ENCODE peak calls at places on chromosomes 13 and 19, in four cellular contexts. A, W, M and K are unnamed samples.

GRCh38 chr13:114155320-114155719 is 22.9 kb upstream of the RASA3 start:
- DNase-seq in W (no peak), M (no peak), A (no peak), K (no peak)

GRCh38 chr13:102693781-102694180 is 1.1 kb downstream of the METTL21C start:
- DNase-seq in A (no peak), W (no peak), M (no peak), K (no peak)

GRCh38 chr13:88908896-88909535 is 1237.8 kb downstream of the SLITRK5 start:
- DNase-seq in W (no peak), M (no peak), A (no peak), K (no peak)

GRCh38 chr13:80296638-80297037 is 44.3 kb downstream of the SPRY2 start:
- DNase-seq in W (no peak), A (no peak), M (no peak), K (no peak)

GRCh38 chr13:46593403-46593802 is 40.4 kb downstream of the LRCH1 start:
- DNase-seq in A (no peak), M (no peak), W (no peak), K (no peak)

GRCh38 chr13:75442736-75443234 is 39.2 kb downstream of the TBC1D4 start:
- DNase-seq in A (no peak), W (no peak), M (no peak), K (no peak)

GRCh38 chr13:113970810-113971470 is 2.9 kb downstream of the C13orf46 start:
- DNase-seq in W (no peak), A (no peak), M (no peak), K (no peak)

GRCh38 chr13:86476656-86477055 is 677.4 kb upstream of the SLITRK6 start:
- DNase-seq in M (no peak), A (no peak), W (no peak), K (no peak)

GRCh38 chr19:29259867-29260281 is 46.9 kb upstream of the UQCRFS1 start:
- DNase-seq in A (no peak), W (no peak), M (no peak), K (no peak)

GRCh38 chr19:10339380-10339960 is at the start of gene ICAM3:
- DNase-seq in A (peak), M (no peak), W (no peak), K (no peak)

GRCh38 chr19:53824134-53824611 is at the start of gene NLRP12:
- DNase-seq in M (no peak), W (no peak), A (no peak), K (no peak)

GRCh38 chr19:10288662-10289166 is 1.0 kb upstream of the ICAM5 start:
- DNase-seq in W (peak), A (no peak), M (peak), K (peak)

GRCh38 chr19:30136591-30136990 is 194.6 kb downstream of the URI1 start:
- DNase-seq in M (no peak), A (no peak), W (no peak), K (no peak)

GRCh38 chr13:22198001-22198400 is 527.1 kb downstream of the FGF9 start:
- DNase-seq in W (no peak), M (no peak), A (no peak), K (no peak)

GRCh38 chr13:113783966-113784644 is 25.1 kb downstream of the TMEM255B start:
- DNase-seq in W (no peak), M (no peak), A (no peak), K (no peak)

GRCh38 chr13:46720189-46720588 is 76.8 kb downstream of the ESD start:
- DNase-seq in W (no peak), A (no peak), M (no peak), K (no peak)

GRCh38 chr19:35357867-35358573 is at the start of gene FFAR3:
- DNase-seq in W (no peak), A (no peak), M (no peak), K (no peak)

GRCh38 chr13:20475927-20476691 is 49.5 kb downstream of the CRYL1 start:
- DNase-seq in W (no peak), A (peak), M (no peak), K (no peak)

GRCh38 chr19:41821003-41821735 is 23.3 kb downstream of the LYPD4 start:
- DNase-seq in M (peak), W (peak), A (peak), K (peak)

GRCh38 chr13:79423801-79424642 is 18.0 kb upstream of the RBM26 start:
- DNase-seq in W (peak), M (peak), A (no peak), K (peak)

GRCh38 chr19:5452594-5453565 is 2.3 kb upstream of the ZNRF4 start:
- DNase-seq in M (peak), A (no peak), W (peak), K (peak)

GRCh38 chr19:41816761-41817160 is 20.4 kb downstream of the CEACAM3 start:
- DNase-seq in M (no peak), W (no peak), A (no peak), K (no peak)

GRCh38 chr13:62278271-62278670 is 862.6 kb upstream of the PCDH20 start:
- DNase-seq in M (no peak), W (no peak), A (no peak), K (no peak)

GRCh38 chr13:76992548-76993001 is 694 bp downstream of the CLN5 start:
- DNase-seq in M (peak), W (peak), A (no peak), K (peak)

GRCh38 chr13:107937841-107938240 is 277.5 kb downstream of the LIG4 start:
- DNase-seq in W (no peak), A (no peak), M (no peak), K (no peak)

GRCh38 chr13:42615691-42616090 is 41.7 kb downstream of the TNFSF11 start:
- DNase-seq in W (no peak), A (no peak), M (peak), K (peak)

GRCh38 chr19:9009935-9010651 is at the start of gene MUC16:
- DNase-seq in A (no peak), M (no peak), W (no peak), K (no peak)

GRCh38 chr19:36421749-36422481 is 3.5 kb upstream of the ZFP82 start:
- DNase-seq in M (no peak), A (no peak), W (no peak), K (no peak)

GRCh38 chr13:35818577-35819165 is 312.5 kb downstream of the DCLK1 start:
- DNase-seq in A (no peak), M (peak), W (peak), K (peak)

GRCh38 chr19:24073807-24074206 is 13.2 kb upstream of the ZNF254 start:
- DNase-seq in W (no peak), M (no peak), A (no peak), K (no peak)

GRCh38 chr13:49110122-49110831 is 109.9 kb upstream of the MLNR start:
- DNase-seq in W (peak), M (peak), A (peak), K (peak)

GRCh38 chr19:53892981-53893325 is 11.0 kb downstream of the PRKCG start:
- DNase-seq in A (no peak), W (peak), M (peak), K (no peak)

GRCh38 chr19:54461201-54462071 is 2.1 kb downstream of the LENG9 start:
- DNase-seq in A (no peak), M (no peak), W (no peak), K (no peak)

GRCh38 chr19:43555185-43555770 is 20.0 kb downstream of the XRCC1 start:
- DNase-seq in A (no peak), M (peak), W (peak), K (peak)

GRCh38 chr13:42363941-42364612 is 92.1 kb downstream of the AKAP11 start:
- DNase-seq in M (no peak), W (no peak), A (no peak), K (peak)

GRCh38 chr19:2487090-2487489 is 11.2 kb downstream of the GADD45B start:
- DNase-seq in A (no peak), W (no peak), M (no peak), K (no peak)

GRCh38 chr19:2488405-2488941 is 12.5 kb downstream of the GADD45B start:
- DNase-seq in M (no peak), A (no peak), W (no peak), K (no peak)

GRCh38 chr19:2490659-2491058 is 14.7 kb downstream of the GADD45B start:
- DNase-seq in A (no peak), W (no peak), M (no peak), K (no peak)

GRCh38 chr19:2487780-2488330 is 11.9 kb downstream of the GADD45B start:
- DNase-seq in A (no peak), M (no peak), W (no peak), K (no peak)

DNA sequence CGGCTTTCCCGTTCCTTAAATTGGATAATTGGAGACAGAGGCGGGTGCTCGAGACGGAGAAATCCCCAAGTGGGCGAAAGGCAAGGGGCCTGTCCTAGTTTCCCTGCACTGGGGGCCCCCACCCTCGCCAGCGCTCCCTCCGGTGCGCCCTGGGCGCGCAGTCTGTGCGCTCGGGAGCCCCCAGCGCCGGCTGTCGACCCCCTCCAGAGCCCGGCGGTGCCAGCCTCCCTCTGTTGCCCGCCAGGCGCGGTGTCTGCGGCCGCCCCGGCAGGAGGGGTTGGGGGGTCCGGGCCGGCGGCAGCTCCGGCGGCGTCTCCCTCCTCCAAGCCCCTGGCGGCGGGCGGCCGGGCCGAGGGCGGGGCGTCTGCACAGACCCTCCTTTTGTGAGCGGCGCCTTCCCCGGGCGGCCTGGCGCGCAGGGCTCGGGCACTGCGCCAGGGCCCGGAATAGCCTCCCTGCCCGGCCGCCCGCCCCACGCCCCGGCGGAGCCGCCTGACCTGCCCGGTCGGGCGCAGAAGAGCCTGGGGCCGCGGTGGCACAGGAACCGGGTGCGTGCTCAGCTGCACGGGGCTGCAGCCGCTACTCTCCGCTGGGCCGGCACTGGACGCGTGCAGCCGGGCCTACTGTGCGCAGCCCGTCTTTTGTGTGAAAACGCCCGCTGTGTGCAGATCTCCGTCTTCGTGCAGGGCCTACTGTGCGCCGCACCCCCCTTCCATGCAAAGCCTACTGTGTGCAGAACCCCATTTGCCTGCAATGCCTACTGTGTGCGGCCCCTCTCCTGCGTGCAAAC is 13.2 kb downstream of the GADD45B start:
- DNase-seq in M (no peak), A (no peak), W (peak), K (peak)
- TF ChIP-seq CTCF in M (no peak), A (no peak), W (no peak), K (no peak)

GRCh38 chr13:101552286-101552685 is 99.8 kb downstream of the ITGBL1 start:
- DNase-seq in M (no peak), W (no peak), A (no peak), K (no peak)

GRCh38 chr13:101554420-101555125 is 102.1 kb downstream of the ITGBL1 start:
- DNase-seq in M (no peak), W (no peak), A (no peak), K (no peak)

GRCh38 chr13:101556676-101557121 is 104.2 kb downstream of the ITGBL1 start:
- DNase-seq in M (no peak), W (peak), A (no peak), K (no peak)

GRCh38 chr13:101552797-101553196 is 100.3 kb downstream of the ITGBL1 start:
- DNase-seq in M (no peak), W (no peak), A (no peak), K (no peak)
- TF ChIP-seq CHD2 in M (no peak), W (no peak), A (no peak), K (no peak)

DNA sequence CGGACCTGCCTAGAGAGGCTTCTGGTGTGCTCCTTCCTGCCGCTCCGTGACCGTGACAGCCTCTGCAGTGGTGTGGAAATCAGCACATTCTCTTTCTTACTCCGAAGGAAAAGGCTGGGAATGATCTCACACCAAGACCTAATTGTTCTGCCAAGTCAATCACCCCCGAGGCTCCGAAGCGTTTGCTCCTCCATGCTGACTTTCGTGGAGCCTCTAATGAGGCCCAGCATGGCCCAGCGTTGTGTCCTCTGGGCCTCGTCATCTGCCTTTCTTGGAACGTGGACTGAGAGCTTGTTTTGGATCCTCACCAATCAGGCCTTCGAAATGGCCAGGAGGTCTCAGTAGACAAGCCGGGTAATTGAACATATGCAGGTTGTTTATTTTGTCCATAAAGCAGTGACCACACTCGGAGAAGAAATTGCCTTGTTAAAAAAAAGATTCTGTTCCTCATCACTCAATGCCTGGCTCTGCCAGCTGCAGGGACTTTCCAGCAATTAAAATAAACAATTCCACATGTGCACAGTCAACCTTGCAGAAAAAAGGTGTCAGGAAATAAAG is 107.1 kb downstream of the UBL3 start:
- DNase-seq in A (no peak), W (peak), M (no peak), K (no peak)
- H3K27ac ChIP-seq in A (no peak), W (no peak), M (no peak), K (no peak)

DNA sequence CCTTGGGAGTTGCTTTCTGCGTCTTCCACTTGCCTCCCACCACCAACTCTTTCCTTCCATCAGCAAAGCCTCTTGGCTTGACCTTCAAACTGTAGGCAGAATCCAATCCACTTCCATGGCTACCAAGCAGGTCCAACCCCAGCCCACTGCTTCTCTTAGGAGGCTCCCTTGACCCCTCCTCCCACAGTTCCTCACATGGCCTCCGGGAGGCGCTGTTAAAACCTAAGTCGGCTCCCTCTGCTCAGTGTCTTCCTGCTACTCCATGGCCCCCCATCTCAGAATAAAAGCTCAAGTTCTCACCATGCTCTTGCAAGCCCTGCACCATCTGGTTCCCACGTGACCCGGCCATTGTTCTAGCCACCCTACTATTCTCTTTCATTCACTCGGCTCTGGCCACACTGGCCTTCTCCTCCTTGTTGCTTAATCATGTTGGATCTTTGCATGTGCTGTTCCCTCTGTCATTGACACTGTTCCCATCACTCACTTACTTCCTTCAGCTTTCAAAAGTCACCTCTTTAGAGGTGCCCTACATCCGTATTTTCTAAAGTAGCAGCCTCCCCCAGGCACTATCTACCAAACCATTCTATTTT is 7.5 kb downstream of the IZUMO2 start:
- DNase-seq in W (no peak), M (peak), A (no peak), K (peak)
- TF ChIP-seq CTCF in W (peak), M (peak), A (no peak), K (peak)

GRCh38 chr13:106314417-106314816 is 221.0 kb downstream of the EFNB2 start:
- DNase-seq in M (no peak), W (no peak), A (no peak), K (no peak)

GRCh38 chr13:106322628-106323027 is 212.8 kb downstream of the EFNB2 start:
- DNase-seq in W (no peak), A (no peak), M (no peak), K (no peak)

GRCh38 chr13:106318941-106319411 is 216.5 kb downstream of the EFNB2 start:
- DNase-seq in M (no peak), A (no peak), W (no peak), K (peak)
- TF ChIP-seq CHD2 in M (no peak), A (no peak), W (no peak), K (no peak)

GRCh38 chr19:16887353-16888265 is 1.2 kb upstream of the F2RL3 start:
- DNase-seq in W (no peak), A (no peak), M (peak), K (no peak)
- H3K27ac ChIP-seq in W (no peak), A (peak), M (peak), K (peak)

GRCh38 chr19:38443458-38444001 is 10.0 kb downstream of the RYR1 start:
- DNase-seq in A (no peak), M (no peak), W (no peak), K (no peak)

GRCh38 chr19:38440592-38440991 is 7.1 kb downstream of the RYR1 start:
- DNase-seq in M (no peak), W (no peak), A (no peak), K (no peak)

GRCh38 chr19:38442736-38443135 is 9.2 kb downstream of the RYR1 start:
- DNase-seq in W (no peak), A (no peak), M (no peak), K (no peak)

GRCh38 chr19:38444026-38444425 is 10.5 kb downstream of the RYR1 start:
- DNase-seq in A (no peak), W (no peak), M (no peak), K (no peak)

DNA sequence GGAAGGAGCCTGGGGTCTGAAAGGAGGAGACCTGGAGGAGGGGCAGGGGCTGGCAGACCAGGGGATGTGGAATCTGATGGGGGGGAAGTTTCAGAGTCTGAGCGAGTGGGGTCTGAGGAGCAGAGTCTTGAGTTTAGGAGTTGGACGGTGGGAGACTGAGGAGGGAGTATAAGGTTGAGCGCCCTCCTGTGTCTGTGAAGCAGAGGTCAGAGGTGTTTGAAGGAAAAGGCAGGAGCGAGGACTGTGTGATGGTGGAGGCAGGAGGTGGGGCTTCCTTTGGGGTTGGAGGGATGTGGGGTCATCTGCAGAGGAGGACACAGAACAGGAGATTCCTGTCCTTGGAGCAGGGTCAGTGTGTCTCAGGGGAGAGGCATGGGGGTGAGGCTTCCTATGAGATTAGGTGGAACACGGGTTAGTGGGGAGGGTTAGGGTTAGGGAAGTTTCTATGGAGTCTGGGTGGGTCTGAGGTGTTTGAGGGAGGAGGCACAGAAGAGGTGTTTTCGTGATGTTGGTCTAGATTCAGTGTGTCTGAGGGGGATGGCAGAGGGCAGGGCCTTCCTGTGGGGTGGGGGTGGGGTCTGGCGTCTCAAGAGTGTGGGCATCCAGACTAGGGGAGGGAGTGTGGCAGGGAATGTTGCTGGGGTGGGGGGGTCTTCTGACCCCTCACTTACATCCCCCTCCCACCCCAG is 8.3 kb downstream of the RYR1 start:
- DNase-seq in M (peak), W (no peak), A (no peak), K (peak)
- TF ChIP-seq CTCF in M (peak), W (peak), A (peak), K (no peak)

GRCh38 chr13:31476753-31477152 is 262.6 kb upstream of the RXFP2 start:
- DNase-seq in W (no peak), M (no peak), A (no peak), K (no peak)

GRCh38 chr13:31477961-31478360 is 261.4 kb upstream of the RXFP2 start:
- DNase-seq in W (no peak), M (no peak), A (no peak), K (no peak)

GRCh38 chr13:31476266-31476665 is 263.1 kb upstream of the RXFP2 start:
- DNase-seq in M (no peak), A (no peak), W (peak), K (no peak)
- TF ChIP-seq CHD2 in M (no peak), A (no peak), W (no peak), K (no peak)